ENCODE peak calls at places on chromosomes 13 and 19, in four cellular contexts. L is tibial nerve; P is stimulated activated CD4-positive, alpha-beta T cell treated with anti-CD3 and anti-CD28 coated beads, Interleukin-2, amount 100 ng/mL, for 48 hours; T is Caki2. N is an unnamed sample.

GRCh38 chr13:74867460-74867859 is 614.5 kb downstream of the TBC1D4 start:
- DNase-seq in L (no peak), P (no peak), T (no peak), N (no peak)

GRCh38 chr13:66365101-66365500 is 865.0 kb downstream of the PCDH9 start:
- DNase-seq in L (no peak), P (no peak), T (no peak), N (no peak)

GRCh38 chr13:30453727-30454126 is 12.0 kb downstream of the HMGB1 start:
- DNase-seq in L (no peak), P (no peak), T (no peak), N (no peak)

GRCh38 chr19:11987405-11988231 is 22.8 kb downstream of the ZNF763 start:
- DNase-seq in L (peak), P (peak), T (peak), N (peak)

GRCh38 chr19:10517361-10517759 is at the start of gene S1PR5:
- DNase-seq in L (no peak), P (no peak), T (peak), N (no peak)

GRCh38 chr19:2084993-2085720 is 11.0 kb downstream of the MOB3A start:
- DNase-seq in L (no peak), P (peak), T (peak), N (no peak)

GRCh38 chr19:34365463-34366401 is 736 bp downstream of the GPI start:
- DNase-seq in L (no peak), P (no peak), T (peak), N (no peak)

GRCh38 chr19:55857149-55857548 is 20.8 kb downstream of the NLRP4 start:
- DNase-seq in L (no peak), P (no peak), T (no peak), N (no peak)

GRCh38 chr19:2785244-2786000 is at the start of gene THOP1:
- DNase-seq in L (peak), P (peak), T (peak), N (peak)

GRCh38 chr13:79659161-79659560 is 178.2 kb downstream of the NDFIP2 start:
- DNase-seq in L (no peak), P (no peak), T (no peak), N (no peak)

GRCh38 chr13:23710366-23710765 is 140.2 kb downstream of the TNFRSF19 start:
- DNase-seq in L (no peak), P (no peak), T (no peak), N (no peak)

GRCh38 chr19:29810504-29810871 is 1.3 kb upstream of the CCNE1 start:
- DNase-seq in L (no peak), P (no peak), T (peak), N (no peak)

GRCh38 chr13:106205871-106206270 is 329.6 kb downstream of the EFNB2 start:
- DNase-seq in L (no peak), P (no peak), T (no peak), N (peak)

GRCh38 chr19:11530432-11530831 is 1.5 kb upstream of the ECSIT start:
- DNase-seq in L (no peak), P (peak), T (peak), N (no peak)

GRCh38 chr13:99425485-99426341 is 75.6 kb upstream of the TM9SF2 start:
- DNase-seq in L (no peak), P (no peak), T (no peak), N (no peak)

GRCh38 chr13:44132710-44133109 is 240.9 kb upstream of the SERP2 start:
- DNase-seq in L (peak), P (no peak), T (no peak), N (peak)

N was measured in SJSA1.